ENCODE peak calls at places on chromosomes 6 and 20, in five cellular contexts. N is A549, T is K562, X is IMR-90, M is GM12878. W is an unnamed sample.

GRCh38 chr6:105087571-105088211 is 92.1 kb downstream of the POPDC3 start:
- DNase-seq in N (peak; percentile 8), T (peak; percentile 46), X (peak; percentile 69), M (peak; percentile 17), W (peak; percentile 53)

GRCh38 chr6:27650620-27651370 is 177.9 kb upstream of the ZNF184 start:
- DNase-seq in N (no peak), T (peak; percentile 82), X (peak; percentile 35), M (no peak), W (peak; percentile 61)

GRCh38 chr20:6122111-6122872 is 538 bp downstream of the FERMT1 start:
- DNase-seq in N (peak; percentile 44), T (no peak), X (peak; percentile 45), M (no peak), W (no peak)

GRCh38 chr6:17907467-17908229 is 79.8 kb downstream of the KIF13A start:
- DNase-seq in N (peak; percentile 66), T (peak; percentile 88), X (peak; percentile 100), M (no peak), W (no peak)

GRCh38 chr20:44967207-44967807 is 995 bp downstream of the STK4 start:
- DNase-seq in N (no peak), T (no peak), X (no peak), M (no peak), W (no peak)

GRCh38 chr6:148789991-148790390 is 43.2 kb downstream of the UST start:
- DNase-seq in N (no peak), T (no peak), X (no peak), M (no peak), W (no peak)

GRCh38 chr20:3808141-3808479 is 12.0 kb downstream of the CDC25B start:
- DNase-seq in N (peak; percentile 97), T (no peak), X (peak; percentile 92), M (no peak), W (no peak)

GRCh38 chr20:32752458-32753250 is 9.4 kb upstream of the COMMD7 start:
- DNase-seq in N (no peak), T (peak; percentile 96), X (peak; percentile 82), M (no peak), W (no peak)

GRCh38 chr6:1065986-1066385 is 245.9 kb upstream of the FOXQ1 start:
- DNase-seq in N (no peak), T (no peak), X (no peak), M (no peak), W (no peak)

GRCh38 chr6:53201270-53201669 is 52.6 kb upstream of the GCM1 start:
- DNase-seq in N (no peak), T (no peak), X (no peak), M (no peak), W (no peak)

DNA sequence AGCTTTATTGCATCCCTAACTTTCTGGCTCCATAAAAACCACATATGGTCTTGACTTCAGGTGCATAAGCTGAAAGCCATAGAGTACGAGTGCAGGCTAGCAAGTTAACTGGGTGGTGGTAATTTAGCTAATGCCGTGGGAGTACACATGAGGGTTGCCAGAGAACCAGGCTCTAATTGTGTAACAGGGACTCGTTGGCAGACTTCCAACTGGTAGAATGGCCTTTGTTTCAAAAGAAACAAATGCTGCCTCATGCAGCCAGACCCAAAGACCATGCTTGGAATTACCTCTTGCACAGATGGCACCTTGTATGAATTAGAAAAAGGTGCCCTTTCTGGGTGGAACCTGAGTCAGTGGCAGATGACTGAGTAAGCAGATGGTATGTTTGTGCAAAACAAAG is 73.2 kb downstream of the LY86 start:
- DNase-seq in N (no peak), T (no peak), X (peak; percentile 8), M (no peak), W (peak; percentile 36)
- TF ChIP-seq RCOR1 in N (no peak), T (no peak), X (no peak), M (no peak), W (no peak)

DNA sequence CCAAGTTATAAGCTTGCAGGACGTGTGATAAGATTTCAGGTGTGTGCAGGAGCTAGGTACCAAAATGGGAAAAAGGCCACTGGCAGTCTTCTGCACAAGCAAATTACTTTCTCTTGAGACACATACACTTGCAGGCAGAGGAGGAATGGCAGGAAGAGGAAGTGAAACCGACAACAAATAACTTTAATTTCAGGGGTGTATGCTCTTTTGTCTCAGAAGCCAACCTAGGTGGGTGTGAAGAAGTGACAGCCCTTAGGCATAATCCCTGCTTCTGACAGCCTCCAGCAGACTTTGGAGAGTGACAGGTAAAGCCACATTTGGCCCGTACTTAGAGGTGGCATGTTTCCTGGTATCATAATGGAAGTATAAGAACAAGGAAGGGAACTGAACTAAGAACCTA is 118.8 kb upstream of the TRAF3IP2 start:
- DNase-seq in N (no peak), T (no peak), X (no peak), M (peak; percentile 86), W (no peak)
- TF ChIP-seq RCOR1 in N (no peak), T (no peak), X (no peak), M (peak; percentile 72), W (no peak)

GRCh38 chr6:37524919-37525318 is 25.2 kb upstream of the CCDC167 start:
- DNase-seq in N (no peak), T (no peak), X (no peak), M (no peak), W (no peak)

GRCh38 chr6:37525460-37526357 is 26.0 kb upstream of the CCDC167 start:
- DNase-seq in N (no peak), T (peak; percentile 69), X (peak; percentile 41), M (no peak), W (peak; percentile 60)

GRCh38 chr6:37523412-37523811 is 23.7 kb upstream of the CCDC167 start:
- DNase-seq in N (no peak), T (no peak), X (no peak), M (no peak), W (no peak)

GRCh38 chr6:37522836-37523235 is 23.1 kb upstream of the CCDC167 start:
- DNase-seq in N (no peak), T (no peak), X (no peak), M (no peak), W (no peak)

DNA sequence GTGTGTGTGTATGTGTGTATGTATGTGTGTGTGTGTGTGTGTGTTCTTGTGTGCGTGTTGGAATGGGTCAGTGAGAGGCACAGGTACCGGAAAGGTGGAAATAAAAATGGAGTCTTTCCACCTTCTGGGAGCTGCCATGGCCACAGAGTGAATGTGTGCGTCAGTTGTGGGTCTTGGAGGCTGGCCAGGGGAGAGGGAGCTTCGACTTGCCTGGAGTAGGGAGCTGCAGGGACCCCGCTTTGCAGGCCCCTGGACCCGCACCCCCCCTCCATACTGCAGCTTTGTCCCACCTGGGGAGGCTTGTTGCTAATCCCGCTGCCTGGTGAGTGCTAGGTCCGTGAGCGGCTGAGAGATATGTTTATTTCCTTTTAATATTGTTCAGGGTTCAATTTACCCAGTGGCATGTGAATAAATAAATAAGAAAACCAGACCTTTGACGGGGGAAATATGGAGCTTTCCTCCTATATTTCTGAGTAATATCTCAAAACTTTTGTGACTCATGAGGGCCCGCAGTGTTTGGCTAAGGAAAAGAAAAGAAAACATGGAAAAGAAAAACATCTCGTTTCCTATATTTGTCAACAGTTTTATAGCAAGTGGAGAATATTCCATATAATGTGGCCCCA is 24.4 kb upstream of the CCDC167 start:
- DNase-seq in N (no peak), T (no peak), X (peak; percentile 64), M (no peak), W (no peak)
- TF ChIP-seq RCOR1 in N (no peak), T (no peak), X (no peak), M (no peak), W (no peak)

GRCh38 chr6:22732186-22732970 is 163.0 kb downstream of the HDGFL1 start:
- DNase-seq in N (no peak), T (no peak), X (peak; percentile 60), M (no peak), W (no peak)

GRCh38 chr6:22722913-22723312 is 153.5 kb downstream of the HDGFL1 start:
- DNase-seq in N (no peak), T (no peak), X (no peak), M (no peak), W (no peak)

GRCh38 chr6:22727709-22728108 is 158.3 kb downstream of the HDGFL1 start:
- DNase-seq in N (no peak), T (no peak), X (peak; percentile 64), M (no peak), W (no peak)
- TF ChIP-seq RCOR1 in N (no peak), T (no peak), X (no peak), M (no peak), W (no peak)

GRCh38 chr20:48822178-48822577 is 5.6 kb downstream of the PREX1 start:
- DNase-seq in N (no peak), T (no peak), X (no peak), M (no peak), W (no peak)
- TF ChIP-seq RCOR1 in N (no peak), T (no peak), X (no peak), M (no peak), W (no peak)

DNA sequence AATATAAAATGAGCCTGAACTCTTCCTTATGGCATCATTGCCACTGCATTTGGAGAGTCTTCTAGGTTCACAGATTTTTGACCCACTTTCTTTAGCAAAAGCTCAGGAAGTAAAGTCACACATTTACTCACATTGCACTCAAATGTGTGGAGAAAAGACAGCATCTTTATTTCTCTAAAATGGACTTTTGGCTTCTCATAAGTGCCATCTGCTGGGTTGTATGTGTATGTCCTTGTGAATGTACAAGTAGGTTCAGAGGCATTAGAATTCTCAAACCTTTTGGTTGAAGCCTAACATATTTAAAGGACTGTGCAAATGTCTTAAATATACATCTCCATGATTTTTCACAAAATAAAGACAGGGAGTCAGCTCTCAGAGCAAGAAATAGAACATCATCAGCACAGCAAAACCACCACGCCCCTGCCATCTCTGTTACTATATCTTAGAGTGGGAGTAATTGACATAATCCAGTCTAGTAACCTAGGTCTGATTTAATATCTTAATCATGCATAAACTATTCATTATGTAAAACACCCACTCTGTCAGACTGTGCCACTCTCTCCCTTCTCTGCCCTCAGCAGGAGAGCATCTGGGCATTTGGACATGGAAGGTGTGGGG is 42.2 kb upstream of the SPTLC3 start:
- DNase-seq in N (no peak), T (no peak), X (peak; percentile 63), M (no peak), W (no peak)
- TF ChIP-seq RCOR1 in N (no peak), T (no peak), X (no peak), M (no peak), W (no peak)

DNA sequence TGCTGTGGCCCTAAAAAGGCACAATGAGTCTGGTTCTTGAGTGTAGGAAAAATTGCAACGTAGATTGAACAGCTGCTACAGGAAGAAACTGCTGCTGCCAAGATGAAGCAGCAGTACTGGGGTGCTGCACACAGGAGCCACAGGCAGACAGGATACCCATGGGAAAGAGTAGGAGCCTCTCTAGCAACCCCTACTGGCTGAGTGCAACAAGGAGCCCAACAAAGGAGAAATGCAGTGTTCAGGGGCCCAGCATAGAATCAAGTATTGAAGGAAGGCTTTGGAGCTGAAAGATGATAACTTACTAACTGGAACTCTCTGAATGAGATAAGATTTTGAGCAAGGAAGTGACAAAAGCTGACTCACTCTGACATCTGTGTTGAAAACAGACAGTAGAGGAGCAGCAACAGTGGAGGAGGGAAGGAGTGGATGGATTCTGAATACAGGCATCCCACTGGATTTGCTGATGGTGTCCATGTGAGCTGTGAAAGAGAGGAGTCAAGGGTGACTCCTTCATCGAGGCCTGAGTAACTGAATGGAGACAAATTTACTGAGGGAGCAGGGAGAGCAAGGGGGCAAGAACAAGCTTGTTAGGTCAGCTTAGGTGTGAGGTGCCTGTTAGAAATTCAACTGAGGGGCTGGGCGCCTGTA is 534.7 kb upstream of the JARID2 start:
- DNase-seq in N (peak; percentile 19), T (peak; percentile 87), X (peak; percentile 98), M (no peak), W (peak; percentile 25)
- TF ChIP-seq RCOR1 in N (no peak), T (no peak), X (peak; percentile 73), M (no peak), W (no peak)

W was measured in SK-N-SH.